ENCODE peak calls at places on chromosome 19, in six cellular contexts. B, Q, N, F, K and E are unnamed samples.
A peak's percentile ranks its signal among the peaks of the same experiment; 100 is the strongest.

GRCh38 chr19:33674575-33675367 is 53.0 kb downstream of the CHST8 start:
- DNase-seq in B (no peak), Q (no peak), N (no peak), F (no peak), K (no peak), E (no peak)

GRCh38 chr19:4524808-4525562 is 6.7 kb upstream of the PLIN4 start:
- DNase-seq in B (no peak), Q (no peak), N (no peak), F (peak; percentile 38), K (peak; percentile 46), E (peak; percentile 77)

GRCh38 chr19:15235796-15236195 is 3.5 kb upstream of the EPHX3 start:
- DNase-seq in B (no peak), Q (no peak), N (no peak), F (no peak), K (no peak), E (no peak)

GRCh38 chr19:32702010-32702409 is 10.4 kb downstream of the NUDT19 start:
- DNase-seq in B (no peak), Q (no peak), N (peak; percentile 17), F (no peak), K (no peak), E (no peak)

GRCh38 chr19:47195462-47195861 is 35.5 kb downstream of the BBC3 start:
- DNase-seq in B (no peak), Q (no peak), N (no peak), F (no peak), K (no peak), E (no peak)

GRCh38 chr19:991174-991931 is 7.2 kb downstream of the WDR18 start:
- DNase-seq in B (no peak), Q (no peak), N (peak; percentile 22), F (peak; percentile 69), K (peak; percentile 24), E (peak; percentile 63)

GRCh38 chr19:22622901-22623840 is 11.0 kb upstream of the ZNF492 start:
- DNase-seq in B (no peak), Q (peak; percentile 74), N (no peak), F (no peak), K (no peak), E (no peak)

GRCh38 chr19:13964776-13965175 is 12.5 kb downstream of the DCAF15 start:
- DNase-seq in B (no peak), Q (no peak), N (peak; percentile 49), F (no peak), K (no peak), E (no peak)

GRCh38 chr19:17946965-17947784 is 14.4 kb downstream of the CCDC124 start:
- DNase-seq in B (no peak), Q (no peak), N (no peak), F (no peak), K (no peak), E (peak; percentile 73)

GRCh38 chr19:11465605-11466004 is 15.2 kb downstream of the ELAVL3 start:
- DNase-seq in B (no peak), Q (no peak), N (no peak), F (no peak), K (no peak), E (no peak)

GRCh38 chr19:31249217-31249616 is 100.0 kb downstream of the TSHZ3 start:
- DNase-seq in B (no peak), Q (no peak), N (no peak), F (no peak), K (no peak), E (no peak)

GRCh38 chr19:35963514-35963913 is 27.3 kb downstream of the LRFN3 start:
- DNase-seq in B (no peak), Q (no peak), N (peak; percentile 56), F (peak; percentile 62), K (peak; percentile 35), E (no peak)

GRCh38 chr19:31139871-31140505 is 209.2 kb downstream of the TSHZ3 start:
- DNase-seq in B (no peak), Q (no peak), N (peak; percentile 94), F (peak; percentile 37), K (no peak), E (no peak)

GRCh38 chr19:50315773-50316448 is 13.3 kb downstream of the KCNC3 start:
- DNase-seq in B (no peak), Q (no peak), N (no peak), F (no peak), K (no peak), E (peak; percentile 83)

GRCh38 chr19:31314849-31315620 is 34.2 kb downstream of the TSHZ3 start:
- DNase-seq in B (no peak), Q (no peak), N (no peak), F (no peak), K (no peak), E (no peak)

GRCh38 chr19:16541526-16542044 is 652 bp downstream of the CHERP start:
- DNase-seq in B (no peak), Q (no peak), N (no peak), F (peak; percentile 40), K (no peak), E (no peak)

GRCh38 chr19:32901504-32902161 is 32.1 kb upstream of the SLC7A9 start:
- DNase-seq in B (no peak), Q (no peak), N (peak; percentile 3), F (no peak), K (no peak), E (no peak)

GRCh38 chr19:46211201-46211881 is 18.2 kb upstream of the IGFL1 start:
- DNase-seq in B (no peak), Q (no peak), N (peak; percentile 32), F (no peak), K (peak; percentile 92), E (no peak)

GRCh38 chr19:40247178-40247577 is 20.7 kb upstream of the CCNP start:
- DNase-seq in B (no peak), Q (no peak), N (no peak), F (no peak), K (no peak), E (no peak)

GRCh38 chr19:17394891-17395415 is 957 bp upstream of the CCDC194 start:
- DNase-seq in B (no peak), Q (no peak), N (peak; percentile 52), F (peak; percentile 76), K (peak; percentile 24), E (peak; percentile 72)

GRCh38 chr19:16807416-16808274 is 21.6 kb upstream of the SIN3B start:
- DNase-seq in B (no peak), Q (no peak), N (no peak), F (no peak), K (no peak), E (no peak)

GRCh38 chr19:27901078-27901477 is 1311.9 kb downstream of the UQCRFS1 start:
- DNase-seq in B (no peak), Q (no peak), N (no peak), F (no peak), K (no peak), E (no peak)

GRCh38 chr19:7522923-7523667 is 671 bp downstream of the MCOLN1 start:
- DNase-seq in B (no peak), Q (no peak), N (no peak), F (peak; percentile 52), K (no peak), E (no peak)

GRCh38 chr19:4267101-4267900 is 11.8 kb upstream of the SHD start:
- DNase-seq in B (no peak), Q (peak; percentile 69), N (peak; percentile 17), F (peak; percentile 37), K (peak; percentile 27), E (peak; percentile 78)

GRCh38 chr19:17871878-17872250 is at the start of gene SLC5A5:
- DNase-seq in B (no peak), Q (no peak), N (no peak), F (no peak), K (no peak), E (no peak)

GRCh38 chr19:38556521-38557174 is 61.1 kb downstream of the MAP4K1 start:
- DNase-seq in B (no peak), Q (no peak), N (no peak), F (peak; percentile 16), K (no peak), E (no peak)

GRCh38 chr19:11361037-11361770 is 6.0 kb downstream of the PLPPR2 start:
- DNase-seq in B (no peak), Q (no peak), N (no peak), F (no peak), K (no peak), E (no peak)

DNA sequence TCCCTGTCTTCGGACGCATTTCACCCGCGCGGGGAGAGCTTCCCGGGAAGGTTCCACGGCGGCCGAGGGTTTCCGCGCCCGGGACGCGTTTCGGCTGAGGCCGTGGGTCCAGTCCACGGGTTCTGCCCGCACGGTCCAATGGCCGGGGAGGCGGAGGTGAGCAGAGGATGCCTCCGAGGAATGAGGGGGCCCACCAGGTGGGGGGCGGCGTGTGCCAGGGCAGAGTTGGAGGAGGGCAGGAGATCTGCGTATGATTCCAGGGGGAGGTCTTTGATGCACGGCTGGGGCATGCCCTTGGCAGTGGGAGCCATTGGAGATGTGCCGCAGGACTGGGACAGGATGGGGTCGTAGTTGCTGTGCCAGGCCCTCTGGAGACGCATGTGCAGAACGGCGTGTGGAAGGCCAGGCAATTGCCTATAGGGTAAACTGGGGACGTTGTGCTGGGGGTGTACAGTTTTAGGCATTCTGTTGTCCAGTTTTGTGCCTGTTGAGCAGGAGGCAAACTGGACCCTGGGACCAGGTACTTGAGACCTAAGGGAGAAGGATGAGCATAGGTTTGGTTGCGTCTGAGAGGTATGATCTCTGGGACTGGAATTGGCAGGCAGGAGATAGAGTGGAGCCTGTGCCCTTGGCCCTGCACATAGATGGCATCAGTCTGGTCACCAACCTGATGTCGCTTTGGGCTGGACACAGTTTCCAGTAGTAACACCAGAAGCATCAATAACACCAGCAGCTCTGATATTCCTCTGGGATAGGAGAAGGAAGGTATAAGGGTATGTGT is 751 bp downstream of the ZNF584 start:
- DNase-seq in B (no peak), Q (no peak), N (no peak), F (no peak), K (no peak), E (no peak)
- TF ChIP-seq CTCF in B (no peak), Q (no peak), N (no peak), F (no peak), K (no peak), E (peak; percentile 1)

GRCh38 chr19:55098716-55099556 is 18.5 kb downstream of the PPP1R12C start:
- DNase-seq in B (no peak), Q (no peak), N (no peak), F (no peak), K (no peak), E (no peak)
- TF ChIP-seq CTCF in B (no peak), Q (no peak), N (no peak), F (no peak), K (no peak), E (peak; percentile 12)

GRCh38 chr19:2042485-2043268 is 8.4 kb downstream of the MKNK2 start:
- DNase-seq in B (no peak), Q (no peak), N (no peak), F (no peak), K (no peak), E (no peak)

GRCh38 chr19:2040647-2041435 is 10.2 kb downstream of the MKNK2 start:
- DNase-seq in B (no peak), Q (no peak), N (no peak), F (no peak), K (no peak), E (no peak)

GRCh38 chr19:2041436-2041685 is 9.7 kb downstream of the MKNK2 start:
- DNase-seq in B (no peak), Q (no peak), N (no peak), F (no peak), K (no peak), E (no peak)

GRCh38 chr19:2043269-2043641 is 7.8 kb downstream of the MKNK2 start:
- DNase-seq in B (no peak), Q (peak; percentile 65), N (no peak), F (no peak), K (no peak), E (no peak)

GRCh38 chr19:2041686-2042484 is 9.2 kb downstream of the MKNK2 start:
- DNase-seq in B (peak; percentile 90), Q (peak; percentile 99), N (peak; percentile 89), F (peak; percentile 96), K (no peak), E (peak; percentile 99)
- TF ChIP-seq CTCF in B (no peak), Q (no peak), N (no peak), F (no peak), K (no peak), E (no peak)

GRCh38 chr19:19077103-19077502 is 13.3 kb downstream of the SLC25A42 start:
- DNase-seq in B (no peak), Q (no peak), N (no peak), F (no peak), K (no peak), E (no peak)
- TF ChIP-seq CTCF in B (no peak), Q (no peak), N (no peak), F (no peak), K (no peak), E (no peak)